ENCODE peak calls at places on chromosomes 12 and 14, in nine cellular contexts. W is IMR-90, L is AG10803, T is astrocyte, M is tibial artery, G is HFF-Myc, J is fibroblast of the aortic adventitia, I is bronchial epithelial cell, Y is neural progenitor cell. A is an unnamed sample.
A peak's percentile ranks its signal among the peaks of the same experiment; 100 is the strongest.

GRCh38 chr14:37903561-37904191 is 304.0 kb upstream of the SSTR1 start:
- DNase-seq in W (peak; percentile 59), L (peak; percentile 63), T (peak; percentile 8), M (no peak), G (peak; percentile 49), J (peak; percentile 60), I (peak; percentile 49), Y (peak; percentile 68), A (no peak)

GRCh38 chr14:35351497-35351896 is 53.1 kb downstream of the NFKBIA start:
- DNase-seq in W (no peak), L (no peak), T (no peak), M (no peak), G (no peak), J (no peak), I (no peak), Y (no peak), A (no peak)

GRCh38 chr12:74620932-74621331 is 83.3 kb downstream of the ATXN7L3B start:
- DNase-seq in W (no peak), L (no peak), T (no peak), M (no peak), G (no peak), J (no peak), I (no peak), Y (no peak), A (no peak)

GRCh38 chr14:48575772-48576171 is 900.4 kb upstream of the MDGA2 start:
- DNase-seq in W (no peak), L (no peak), T (no peak), M (no peak), G (no peak), J (no peak), I (no peak), Y (no peak), A (no peak)

GRCh38 chr14:92984896-92985295 is 61.9 kb downstream of the CHGA start:
- DNase-seq in W (no peak), L (no peak), T (no peak), M (no peak), G (no peak), J (no peak), I (no peak), Y (no peak), A (no peak)

GRCh38 chr12:64480148-64480547 is 28.2 kb downstream of the TBK1 start:
- DNase-seq in W (peak; percentile 24), L (peak; percentile 67), T (peak; percentile 22), M (no peak), G (no peak), J (peak; percentile 22), I (peak; percentile 2), Y (no peak), A (no peak)

GRCh38 chr12:71128191-71128590 is 29.6 kb downstream of the TSPAN8 start:
- DNase-seq in W (no peak), L (peak; percentile 1), T (peak; percentile 13), M (no peak), G (no peak), J (peak; percentile 78), I (peak; percentile 13), Y (peak; percentile 6), A (no peak)

GRCh38 chr12:53955036-53955775 is 503 bp downstream of the HOXC12 start:
- DNase-seq in W (no peak), L (no peak), T (no peak), M (no peak), G (no peak), J (no peak), I (no peak), Y (peak; percentile 57), A (no peak)

GRCh38 chr12:11729008-11729407 is 79.5 kb downstream of the ETV6 start:
- DNase-seq in W (no peak), L (no peak), T (no peak), M (no peak), G (no peak), J (no peak), I (peak; percentile 86), Y (no peak), A (no peak)

GRCh38 chr12:31004666-31005065 is 69.0 kb upstream of the DDX11 start:
- DNase-seq in W (no peak), L (no peak), T (no peak), M (no peak), G (no peak), J (no peak), I (no peak), Y (no peak), A (no peak)

GRCh38 chr12:115337693-115338543 is 653.9 kb upstream of the TBX3 start:
- DNase-seq in W (peak; percentile 98), L (peak; percentile 82), T (peak; percentile 81), M (peak; percentile 74), G (peak; percentile 87), J (peak; percentile 87), I (peak; percentile 95), Y (no peak), A (no peak)

GRCh38 chr12:2693204-2693860 is 101.4 kb upstream of the FKBP4 start:
- DNase-seq in W (no peak), L (no peak), T (no peak), M (no peak), G (no peak), J (no peak), I (no peak), Y (peak; percentile 42), A (no peak)

GRCh38 chr12:24544368-24544767 is 404.5 kb downstream of the BCAT1 start:
- DNase-seq in W (peak; percentile 37), L (no peak), T (no peak), M (no peak), G (no peak), J (no peak), I (no peak), Y (no peak), A (no peak)

DNA sequence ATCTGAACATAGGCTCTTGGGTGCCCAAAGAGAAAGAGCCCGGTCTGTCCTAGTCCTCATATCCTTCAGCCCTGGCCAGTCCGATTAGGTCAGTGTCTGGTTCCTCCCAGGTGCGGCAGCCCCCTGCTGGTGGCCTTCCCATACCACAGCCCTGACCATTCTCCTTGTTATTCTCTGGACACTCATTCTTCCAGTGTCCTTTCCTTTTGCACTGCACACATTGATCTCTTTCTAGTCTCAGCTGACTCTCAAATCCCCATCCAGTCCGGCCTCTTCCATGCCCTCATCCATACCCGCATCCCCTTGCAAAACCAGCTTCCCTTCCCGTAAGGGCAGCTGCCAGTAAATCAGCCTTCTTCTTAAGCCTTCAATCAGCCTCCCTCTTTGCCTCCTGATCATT is 1316.3 kb downstream of the TMEM121 start:
- DNase-seq in W (no peak), L (no peak), T (no peak), M (no peak), G (no peak), J (no peak), I (no peak), Y (no peak), A (no peak)
- TF ChIP-seq CTCF in W (no peak), L (no peak), T (no peak), M (no peak), G (no peak), J (no peak), I (peak; percentile 43), Y (no peak), A (no peak)

DNA sequence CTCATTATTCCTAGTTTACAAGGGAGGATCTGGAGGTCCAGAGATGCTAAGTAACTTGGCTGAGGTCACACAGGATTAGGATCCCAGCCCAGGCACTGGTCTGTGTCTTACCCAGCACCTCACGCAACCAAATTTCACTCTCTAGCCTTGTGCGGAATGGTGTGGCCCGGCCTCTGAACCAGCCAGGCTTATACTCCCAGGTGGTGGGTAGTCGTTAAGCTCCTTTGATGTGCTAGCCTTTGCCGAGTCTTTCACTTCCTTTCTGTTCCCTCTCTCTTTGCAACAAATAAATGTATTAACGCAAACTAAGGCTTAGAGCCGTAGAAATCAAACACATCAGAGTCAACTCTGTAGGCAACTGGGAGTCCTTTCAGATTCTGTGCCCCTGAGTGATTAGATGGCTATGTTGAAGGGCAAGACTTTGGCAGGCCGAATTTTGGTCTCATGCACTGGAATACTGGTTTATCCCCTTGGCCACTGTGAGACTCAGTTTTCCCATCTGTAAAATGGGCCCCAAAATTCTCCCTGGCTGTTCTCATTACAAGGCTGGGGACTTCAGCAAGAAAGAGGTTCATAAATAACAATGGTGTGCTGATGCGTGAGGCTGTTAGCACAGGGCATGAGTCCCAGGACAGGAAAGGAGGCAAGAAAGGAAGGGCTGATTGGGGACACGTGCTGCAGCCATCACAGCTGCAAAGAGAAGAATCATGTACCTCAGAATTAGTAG is 126.3 kb downstream of the AACS start:
- DNase-seq in W (no peak), L (no peak), T (no peak), M (no peak), G (no peak), J (no peak), I (no peak), Y (no peak), A (no peak)
- H3K4me3 ChIP-seq in W (no peak overlapping the region), L (no peak overlapping the region), T (no peak overlapping the region), M (no peak overlapping the region), G (no peak overlapping the region), J (no peak overlapping the region), I (no peak overlapping the region), Y (no peak overlapping the region), A (no peak overlapping the region)

DNA sequence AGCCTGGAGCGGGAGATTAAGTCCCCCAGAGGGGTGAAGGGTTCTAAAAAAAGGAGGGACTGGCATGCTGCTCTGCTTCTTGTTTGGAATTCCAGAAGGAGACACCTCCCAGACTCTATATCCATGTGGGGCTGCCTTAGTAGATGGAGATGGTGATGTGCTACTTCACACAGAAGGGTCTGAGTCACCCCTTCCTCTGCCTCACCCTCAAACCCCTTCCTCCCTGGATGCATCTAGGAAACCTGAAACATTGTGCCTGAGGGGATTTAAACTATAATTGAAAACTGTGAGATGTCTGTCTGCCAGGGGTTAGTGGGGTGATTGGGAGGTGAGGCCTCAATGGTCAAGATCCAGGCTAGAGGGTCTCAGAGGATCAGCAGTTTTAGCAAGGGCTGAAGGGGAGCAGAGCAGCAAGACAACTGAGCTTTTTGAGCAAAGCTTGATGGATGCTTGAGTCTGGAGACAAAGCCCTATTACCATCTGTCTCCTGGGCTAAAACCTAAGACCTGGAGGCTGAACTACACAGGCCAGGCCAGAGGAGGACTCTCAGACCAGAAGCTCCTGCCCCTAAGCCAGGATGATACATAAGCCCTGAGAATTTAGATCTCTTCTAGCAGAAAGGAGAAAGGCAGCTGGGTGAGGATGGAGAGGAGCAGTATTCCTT is 314.7 kb upstream of the ATP2B1 start:
- DNase-seq in W (no peak), L (no peak), T (no peak), M (no peak), G (no peak), J (no peak), I (peak; percentile 38), Y (no peak), A (no peak)
- TF ChIP-seq CTCF in W (no peak), L (no peak), T (no peak), M (no peak), G (no peak), J (no peak), I (no peak), Y (no peak), A (no peak)

GRCh38 chr14:94321421-94322271 is 1.5 kb downstream of the SERPINA6 start:
- DNase-seq in W (no peak), L (no peak), T (no peak), M (no peak), G (no peak), J (no peak), I (no peak), Y (no peak), A (no peak)
- H3K4me3 ChIP-seq in W (no peak overlapping the region), L (no peak overlapping the region), T (no peak overlapping the region), M (no peak overlapping the region), G (no peak overlapping the region), J (no peak overlapping the region), I (no peak overlapping the region), Y (no peak overlapping the region), A (no peak overlapping the region)

GRCh38 chr12:96091833-96092232 is 56.4 kb upstream of the LTA4H start:
- DNase-seq in W (no peak), L (no peak), T (no peak), M (no peak), G (no peak), J (no peak), I (peak; percentile 33), Y (no peak), A (no peak)
- TF ChIP-seq CTCF in W (no peak), L (no peak), T (peak; percentile 3), M (no peak), G (peak; percentile 39), J (no peak), I (peak; percentile 16), Y (peak; percentile 26), A (no peak)

A was measured in CD8-positive, alpha-beta T cell.